ENCODE peak calls at places on chromosomes 2 and 18, in seven cellular contexts. U, K, S, F, A, J and N are unnamed samples.
A peak's percentile ranks its signal among the peaks of the same experiment; 100 is the strongest.

GRCh38 chr2:134375935-134376334 is 122.1 kb downstream of the MGAT5 start:
- DNase-seq in K (no peak), U (no peak), J (peak; percentile 47), F (no peak), A (peak; percentile 22), S (peak; percentile 69), N (no peak)

GRCh38 chr2:155141418-155141817 is 442.9 kb downstream of the KCNJ3 start:
- DNase-seq in J (no peak), F (no peak), S (no peak), U (no peak), K (no peak), A (no peak), N (no peak)

GRCh38 chr2:40395169-40396023 is 56.5 kb downstream of the SLC8A1 start:
- DNase-seq in K (no peak), A (no peak), F (no peak), J (peak; percentile 57), U (no peak), S (no peak), N (no peak)

GRCh38 chr2:223020971-223021675 is 30.9 kb upstream of the KCNE4 start:
- DNase-seq in K (no peak), A (no peak), F (no peak), S (no peak), U (no peak), J (no peak), N (no peak)

GRCh38 chr18:22547807-22548561 is 130.3 kb upstream of the CTAGE1 start:
- DNase-seq in S (no peak), U (no peak), A (no peak), K (no peak), F (no peak), J (no peak), N (no peak)

GRCh38 chr18:51135361-51135760 is 62.1 kb downstream of the MEX3C start:
- DNase-seq in F (no peak), A (no peak), J (peak; percentile 38), S (no peak), K (no peak), U (no peak), N (no peak)

GRCh38 chr18:49322770-49323490 is 137.5 kb downstream of the DYM start:
- DNase-seq in A (no peak), K (no peak), F (no peak), S (no peak), U (no peak), J (no peak), N (no peak)

GRCh38 chr2:85265304-85265703 is 62.5 kb downstream of the TGOLN2 start:
- DNase-seq in F (peak; percentile 78), S (no peak), J (no peak), K (no peak), A (no peak), U (no peak), N (no peak)

GRCh38 chr18:48811401-48811800 is 139.4 kb downstream of the SMAD7 start:
- DNase-seq in U (no peak), A (no peak), S (no peak), K (no peak), J (no peak), F (no peak), N (no peak)

GRCh38 chr2:56361844-56362243 is 178.1 kb downstream of the CCDC85A start:
- DNase-seq in J (no peak), S (no peak), F (no peak), A (no peak), U (no peak), K (no peak), N (no peak)

GRCh38 chr2:146837857-146838256 is 1007.0 kb upstream of the ACVR2A start:
- DNase-seq in U (no peak), K (no peak), A (no peak), F (no peak), J (peak; percentile 95), S (no peak), N (no peak)

GRCh38 chr18:75089748-75090327 is 119.1 kb downstream of the PTGR3 start:
- DNase-seq in J (no peak), K (no peak), S (no peak), U (no peak), F (no peak), A (no peak), N (no peak)

GRCh38 chr2:86135653-86136052 is 29.6 kb downstream of the PTCD3 start:
- DNase-seq in J (no peak), F (no peak), S (peak; percentile 26), A (no peak), K (no peak), U (no peak), N (no peak)

GRCh38 chr2:239768031-239768800 is 256.9 kb downstream of the NDUFA10 start:
- DNase-seq in K (no peak), S (no peak), A (no peak), U (no peak), F (no peak), J (no peak), N (no peak)

GRCh38 chr2:88828397-88829137 is 137.1 kb downstream of the RPIA start:
- DNase-seq in J (no peak), S (no peak), K (no peak), U (no peak), A (no peak), F (peak; percentile 84), N (no peak)

GRCh38 chr2:10169053-10169578 is 46.6 kb downstream of the RRM2 start:
- DNase-seq in K (no peak), A (no peak), U (no peak), S (no peak), J (peak; percentile 11), F (peak; percentile 14), N (no peak)

GRCh38 chr2:81436256-81436655 is 1131.7 kb upstream of the LRRTM1 start:
- DNase-seq in J (peak; percentile 39), U (peak; percentile 63), A (no peak), K (no peak), F (no peak), S (no peak), N (no peak)

GRCh38 chr18:59200787-59201186 is 19.2 kb upstream of the GRP start:
- DNase-seq in F (no peak), S (no peak), J (peak; percentile 21), A (no peak), K (no peak), U (peak; percentile 7), N (no peak)

GRCh38 chr2:6785511-6785910 is 80.2 kb downstream of the CMPK2 start:
- DNase-seq in J (no peak), A (no peak), U (no peak), F (no peak), K (no peak), S (no peak), N (no peak)

GRCh38 chr2:101265893-101266499 is 13.3 kb downstream of the CNOT11 start:
- DNase-seq in S (peak; percentile 34), U (no peak), F (no peak), A (no peak), J (peak; percentile 61), K (no peak), N (no peak)

GRCh38 chr2:174334781-174335604 is at the start of gene SP9:
- DNase-seq in K (no peak), U (no peak), F (peak; percentile 63), J (no peak), A (peak; percentile 95), S (no peak), N (no peak)

GRCh38 chr2:174336403-174337336 is 1.9 kb downstream of the SP9 start:
- DNase-seq in J (no peak), U (peak; percentile 48), S (no peak), K (no peak), A (peak; percentile 92), F (peak; percentile 73), N (no peak)

GRCh38 chr2:174337337-174338154 is 2.8 kb downstream of the SP9 start:
- DNase-seq in A (peak; percentile 85), F (peak; percentile 65), U (no peak), S (no peak), K (no peak), J (no peak), N (no peak)

GRCh38 chr2:174334278-174334715 is 457 bp upstream of the SP9 start:
- DNase-seq in J (no peak), U (no peak), S (no peak), F (no peak), K (no peak), A (peak; percentile 52), N (no peak)

GRCh38 chr2:174335605-174336402 is 1.1 kb downstream of the SP9 start:
- DNase-seq in F (peak; percentile 61), S (no peak), J (no peak), K (no peak), A (peak; percentile 82), U (no peak), N (no peak)
- H3K4me3 ChIP-seq in F (no peak overlapping the region), S (no peak overlapping the region), J (peak overlapping the region; percentile 78), K (peak overlapping the region; percentile 38), A (peak overlapping the region; percentile 51), U (no peak overlapping the region), N (peak overlapping the region; percentile 65)

GRCh38 chr2:172596776-172597175 is 40.9 kb downstream of the PDK1 start:
- DNase-seq in K (no peak), J (no peak), S (no peak), F (no peak), A (no peak), U (no peak), N (no peak)
- H3K4me1 ChIP-seq in K (peaks cover 57% of the 10 kb centered on the region), J (no peaks in the 10 kb centered on the region), S (no peaks in the 10 kb centered on the region), F (peaks cover 12% of the 10 kb centered on the region), A (peaks cover 4% of the 10 kb centered on the region), U (no peaks in the 10 kb centered on the region), N (peaks cover 44% of the 10 kb centered on the region)

DNA sequence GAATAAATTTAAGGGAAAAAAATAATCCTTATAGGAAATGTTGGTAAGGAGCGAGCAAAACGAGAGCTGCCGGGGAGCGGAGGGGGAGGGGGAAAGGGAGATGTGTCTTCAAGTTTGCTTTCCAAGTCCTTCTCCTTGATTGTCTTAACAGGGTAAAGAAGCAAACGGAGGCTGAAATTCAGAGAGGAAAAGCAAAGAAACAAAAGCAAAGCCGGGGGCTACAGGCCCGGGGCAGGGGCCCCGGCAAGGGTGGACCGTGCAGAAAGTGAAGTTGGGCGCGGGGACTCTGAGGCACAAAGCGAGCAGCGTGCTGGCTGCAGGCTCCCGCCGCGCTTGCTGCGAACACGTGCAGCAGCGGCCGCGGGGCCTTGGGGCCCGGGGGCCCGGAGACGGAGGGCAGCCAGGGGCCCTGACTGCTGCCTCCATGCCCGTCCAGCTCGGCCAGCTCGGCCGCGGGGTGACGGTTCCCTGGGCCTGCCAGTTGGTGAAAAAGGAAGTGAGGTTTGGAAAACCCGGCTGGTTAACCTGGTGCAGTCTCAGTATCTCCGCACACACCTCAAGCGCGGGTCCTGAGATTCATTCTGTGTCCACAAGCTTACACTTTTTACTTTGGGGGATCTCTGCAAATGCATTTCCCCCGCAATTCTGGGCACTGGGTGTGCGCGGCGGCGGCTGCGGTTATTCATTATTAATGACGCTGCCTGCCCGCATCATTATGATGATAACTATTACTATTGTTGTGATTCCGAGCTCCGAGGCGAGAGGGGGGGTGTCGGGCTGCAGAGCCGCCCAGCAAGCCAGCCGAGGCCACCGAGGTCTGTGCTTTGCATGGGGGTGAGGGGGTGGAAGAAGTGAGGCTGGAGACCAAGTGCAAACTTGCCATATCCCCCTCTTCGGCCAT is 4.0 kb downstream of the BCL11A start:
- DNase-seq in A (peak; percentile 76), K (no peak), J (peak; percentile 38), S (peak; percentile 39), F (peak; percentile 72), U (no peak), N (no peak)
- H3K27me3 ChIP-seq in A (peaks cover 35% of the 10 kb centered on the region), K (peaks cover 2% of the 10 kb centered on the region), J (no peaks in the 10 kb centered on the region), S (no peaks in the 10 kb centered on the region), F (peaks cover 17% of the 10 kb centered on the region), U (peaks cover 58% of the 10 kb centered on the region), N (peaks cover 5% of the 10 kb centered on the region)

DNA sequence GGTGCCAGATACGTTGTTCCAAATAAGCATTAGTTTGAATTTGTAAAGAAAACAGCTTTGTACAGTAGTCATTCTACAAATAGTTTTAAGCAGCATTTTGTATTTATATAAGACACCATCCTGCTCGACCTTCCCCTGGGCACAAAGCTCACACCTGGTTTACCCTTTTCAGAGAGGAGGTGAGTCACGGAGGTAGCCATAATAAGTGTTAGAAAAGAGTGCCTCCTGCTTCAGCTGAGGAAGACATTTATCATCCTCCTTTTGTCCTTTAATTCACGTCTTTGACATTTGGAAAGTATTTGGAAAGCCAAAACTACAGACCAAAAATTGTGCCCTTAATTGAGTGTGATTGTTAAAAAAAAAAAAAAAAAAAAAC is 6.8 kb downstream of the RAB12 start:
- DNase-seq in K (no peak), F (no peak), S (no peak), J (peak; percentile 48), A (no peak), U (no peak), N (no peak)
- H3K4me3 ChIP-seq in K (no peak overlapping the region), F (no peak overlapping the region), S (no peak overlapping the region), J (peak overlapping the region; percentile 8), A (no peak overlapping the region), U (no peak overlapping the region), N (no peak overlapping the region)